ENCODE peak calls at places on chromosomes 11 and 22, in seven cellular contexts. Q is NT2/D1; P is AG08396; W is cardiac septum; S is AG09309; E is LoVo; X is naive thymus-derived CD8-positive, alpha-beta T cell. H is an unnamed sample.

GRCh38 chr22:39314251-39314971 is 5.0 kb downstream of the RPL3 start:
- DNase-seq in Q (no peak), P (no peak), W (no peak), S (no peak), E (no peak), X (no peak), H (no peak)

GRCh38 chr11:68273056-68273738 is 1.4 kb upstream of the C11orf24 start:
- DNase-seq in Q (no peak), P (no peak), W (no peak), S (no peak), E (no peak), X (no peak), H (no peak)

GRCh38 chr22:38699784-38700183 is 959 bp downstream of the JOSD1 start:
- DNase-seq in Q (no peak), P (peak; percentile 42), W (no peak), S (no peak), E (no peak), X (no peak), H (peak; percentile 62)

GRCh38 chr11:104538313-104538712 is 359.9 kb downstream of the CASP12 start:
- DNase-seq in Q (no peak), P (no peak), W (no peak), S (no peak), E (no peak), X (no peak), H (no peak)

GRCh38 chr11:46450846-46451470 is 59.4 kb upstream of the CHRM4 start:
- DNase-seq in Q (no peak), P (no peak), W (no peak), S (no peak), E (no peak), X (no peak), H (peak; percentile 26)

GRCh38 chr22:30073743-30074142 is 6.5 kb upstream of the HORMAD2 start:
- DNase-seq in Q (no peak), P (no peak), W (no peak), S (no peak), E (no peak), X (no peak), H (peak; percentile 46)

GRCh38 chr22:47337161-47337621 is 574.7 kb downstream of the TBC1D22A start:
- DNase-seq in Q (no peak), P (peak; percentile 68), W (no peak), S (peak; percentile 56), E (peak; percentile 90), X (no peak), H (peak; percentile 87)

GRCh38 chr11:26839911-26840705 is 118.2 kb upstream of the SLC5A12 start:
- DNase-seq in Q (no peak), P (no peak), W (no peak), S (no peak), E (no peak), X (no peak), H (no peak)

GRCh38 chr11:58493676-58494075 is 14.2 kb downstream of the OR5B21 start:
- DNase-seq in Q (no peak), P (peak; percentile 18), W (no peak), S (no peak), E (no peak), X (no peak), H (peak; percentile 48)

GRCh38 chr11:63613517-63614135 is 607 bp downstream of the PLAAT3 start:
- DNase-seq in Q (no peak), P (peak; percentile 46), W (no peak), S (no peak), E (peak; percentile 37), X (peak; percentile 39), H (no peak)

GRCh38 chr11:110196241-110196754 is 100.1 kb downstream of the RDX start:
- DNase-seq in Q (no peak), P (peak; percentile 36), W (no peak), S (no peak), E (peak; percentile 83), X (no peak), H (peak; percentile 87)

GRCh38 chr11:62497132-62497915 is 49.3 kb downstream of the AHNAK start:
- DNase-seq in Q (no peak), P (no peak), W (no peak), S (no peak), E (peak; percentile 58), X (no peak), H (peak; percentile 81)

GRCh38 chr11:66882540-66882939 is 25.7 kb downstream of the LRFN4 start:
- DNase-seq in Q (no peak), P (no peak), W (no peak), S (no peak), E (no peak), X (no peak), H (no peak)

GRCh38 chr11:107696140-107696539 is 15.7 kb downstream of the SLN start:
- DNase-seq in Q (no peak), P (peak; percentile 56), W (no peak), S (peak; percentile 83), E (peak; percentile 61), X (no peak), H (peak; percentile 97)

GRCh38 chr22:49735411-49736311 is 92.0 kb downstream of the BRD1 start:
- DNase-seq in Q (peak; percentile 30), P (peak; percentile 60), W (no peak), S (no peak), E (peak; percentile 8), X (peak; percentile 30), H (no peak)

GRCh38 chr11:63766501-63767270 is 1.9 kb downstream of the ZFTA start:
- DNase-seq in Q (no peak), P (no peak), W (no peak), S (no peak), E (no peak), X (no peak), H (no peak)

GRCh38 chr11:10856689-10857603 is 907 bp downstream of the ZBED5 start:
- DNase-seq in Q (peak; percentile 30), P (peak; percentile 18), W (peak; percentile 81), S (no peak), E (peak; percentile 41), X (no peak), H (peak; percentile 28)

GRCh38 chr11:113778111-113778910 is 1.3 kb upstream of the CLDN25 start:
- DNase-seq in Q (no peak), P (peak; percentile 43), W (no peak), S (no peak), E (no peak), X (no peak), H (peak; percentile 38)

GRCh38 chr22:49760630-49761571 is 66.8 kb downstream of the BRD1 start:
- DNase-seq in Q (no peak), P (no peak), W (no peak), S (no peak), E (no peak), X (no peak), H (no peak)

GRCh38 chr11:74459584-74459983 is 7.8 kb downstream of the KCNE3 start:
- DNase-seq in Q (no peak), P (no peak), W (no peak), S (no peak), E (no peak), X (no peak), H (no peak)

GRCh38 chr11:72088076-72088806 is 7.6 kb downstream of the LRRC51 start:
- DNase-seq in Q (no peak), P (no peak), W (no peak), S (no peak), E (no peak), X (no peak), H (no peak)

GRCh38 chr11:13210424-13210823 is 67.2 kb upstream of the BMAL1 start:
- DNase-seq in Q (peak; percentile 70), P (peak; percentile 49), W (no peak), S (peak; percentile 57), E (peak; percentile 70), X (no peak), H (peak; percentile 84)

GRCh38 chr11:121067026-121067425 is 34.0 kb upstream of the TECTA start:
- DNase-seq in Q (no peak), P (no peak), W (no peak), S (no peak), E (no peak), X (no peak), H (no peak)

GRCh38 chr11:12813371-12814225 is 139.4 kb downstream of the TEAD1 start:
- DNase-seq in Q (no peak), P (peak; percentile 56), W (no peak), S (no peak), E (peak; percentile 24), X (no peak), H (peak; percentile 88)

GRCh38 chr11:44138980-44139379 is 43.5 kb downstream of the EXT2 start:
- DNase-seq in Q (no peak), P (no peak), W (no peak), S (no peak), E (no peak), X (no peak), H (no peak)

GRCh38 chr11:6755303-6755952 is 16.3 kb downstream of the OR2AG2 start:
- DNase-seq in Q (peak; percentile 36), P (peak; percentile 64), W (no peak), S (no peak), E (peak; percentile 46), X (peak; percentile 16), H (peak; percentile 34)

GRCh38 chr11:22337571-22338464 is at the start of gene SLC17A6:
- DNase-seq in Q (peak; percentile 42), P (peak; percentile 35), W (no peak), S (no peak), E (peak; percentile 26), X (no peak), H (peak; percentile 8)

GRCh38 chr11:126698576-126698975 is 302.0 kb downstream of the KIRREL3 start:
- DNase-seq in Q (no peak), P (no peak), W (no peak), S (no peak), E (no peak), X (no peak), H (no peak)

GRCh38 chr11:120622189-120622912 is 110.8 kb downstream of the GRIK4 start:
- DNase-seq in Q (no peak), P (no peak), W (no peak), S (no peak), E (no peak), X (no peak), H (no peak)

GRCh38 chr11:45847908-45848316 is 637 bp downstream of the CRY2 start:
- DNase-seq in Q (peak; percentile 64), P (peak; percentile 34), W (no peak), S (peak; percentile 25), E (peak; percentile 44), X (peak; percentile 22), H (peak; percentile 64)

GRCh38 chr11:109604506-109604905 is 182.5 kb downstream of the C11orf87 start:
- DNase-seq in Q (no peak), P (no peak), W (no peak), S (no peak), E (no peak), X (no peak), H (no peak)

GRCh38 chr11:134995746-134996145 is 583.7 kb upstream of the B3GAT1 start:
- DNase-seq in Q (no peak), P (no peak), W (no peak), S (no peak), E (no peak), X (no peak), H (no peak)

GRCh38 chr22:40621309-40622151 is 15.0 kb downstream of the MRTFA start:
- DNase-seq in Q (no peak), P (no peak), W (no peak), S (no peak), E (no peak), X (no peak), H (no peak)

H was measured in IMR-90.